ENCODE peak calls at places on chromosome 21, in six cellular contexts. Y is smooth muscle cell of the brain vasculature; U is stimulated activated CD4-positive, alpha-beta T cell treated with anti-CD3 and anti-CD28 coated beads, Interleukin-4, amount 100 ng/mL, for 4 hours; B is Ammon's horn; T is trophoblast cell; F is activated T-helper 1 cell treated with anti-CD3 and anti-CD28 coated beads, Interleukin-12 subunit alpha, Interleukin-12 subunit beta, Interleukin-2, Interleukin-4 antibody, amounts not matched to agents 30 ng/mL and 10 ng/mL and 1 ng/mL, durations not matched to agents 14 hours and 24 hours and 36 hours. N is an unnamed sample.
A peak's percentile ranks its signal among the peaks of the same experiment; 100 is the strongest.

GRCh38 chr21:34812510-34813265 is 143.9 kb downstream of the CLIC6 start:
- DNase-seq in T (peak; percentile 76), B (no peak), F (no peak), U (no peak), Y (peak; percentile 69), N (no peak)

GRCh38 chr21:39029086-39029772 is 154.0 kb downstream of the PSMG1 start:
- DNase-seq in F (no peak), B (no peak), U (no peak), Y (no peak), T (no peak), N (no peak)

GRCh38 chr21:26388731-26389231 is 184.3 kb downstream of the CYYR1 start:
- DNase-seq in U (no peak), T (peak; percentile 63), F (no peak), Y (no peak), B (no peak), N (no peak)

GRCh38 chr21:45326169-45326833 is 38.6 kb upstream of the POFUT2 start:
- DNase-seq in B (peak; percentile 87), T (no peak), Y (no peak), F (no peak), U (no peak), N (peak; percentile 46)

GRCh38 chr21:28016571-28016970 is 976.1 kb downstream of the LTN1 start:
- DNase-seq in T (no peak), B (no peak), Y (no peak), U (no peak), F (no peak), N (no peak)

GRCh38 chr21:43942201-43942600 is 69.9 kb upstream of the TRAPPC10 start:
- DNase-seq in F (no peak), T (no peak), B (no peak), Y (no peak), U (no peak), N (no peak)

GRCh38 chr21:46645840-46646239 is 10.4 kb downstream of the PRMT2 start:
- DNase-seq in B (no peak), U (no peak), F (no peak), T (no peak), Y (no peak), N (no peak)

GRCh38 chr21:41712730-41713129 is 54.1 kb downstream of the RIPK4 start:
- DNase-seq in F (no peak), B (no peak), Y (no peak), T (no peak), U (no peak), N (no peak)

GRCh38 chr21:38358098-38358497 is 101.3 kb downstream of the KCNJ15 start:
- DNase-seq in T (no peak), B (no peak), U (no peak), Y (no peak), F (no peak), N (no peak)

GRCh38 chr21:45846373-45847160 is 135.0 kb upstream of the COL6A1 start:
- DNase-seq in U (no peak), F (no peak), Y (no peak), B (peak; percentile 77), T (no peak), N (no peak)

GRCh38 chr21:45513741-45514310 is 28.4 kb downstream of the SLC19A1 start:
- DNase-seq in F (no peak), Y (no peak), B (no peak), U (no peak), T (no peak), N (no peak)

GRCh38 chr21:34910396-34910795 is 138.7 kb downstream of the RUNX1 start:
- DNase-seq in U (no peak), T (no peak), Y (no peak), F (no peak), B (peak; percentile 76), N (no peak)

GRCh38 chr21:14737278-14737677 is 191.2 kb upstream of the SAMSN1 start:
- DNase-seq in T (no peak), U (no peak), B (no peak), F (no peak), Y (no peak), N (no peak)

GRCh38 chr21:45295576-45296365 is 8.1 kb upstream of the POFUT2 start:
- DNase-seq in T (no peak), U (no peak), B (no peak), F (no peak), Y (no peak), N (no peak)

GRCh38 chr21:37868446-37868845 is 47.8 kb downstream of the KCNJ6 start:
- DNase-seq in T (no peak), B (no peak), Y (no peak), F (no peak), U (no peak), N (no peak)

GRCh38 chr21:18298228-18298627 is 53.6 kb downstream of the CHODL start:
- DNase-seq in T (no peak), U (no peak), B (no peak), Y (no peak), F (no peak), N (no peak)

GRCh38 chr21:36065497-36066036 is 4.3 kb upstream of the CBR1 start:
- DNase-seq in F (no peak), B (no peak), T (peak; percentile 42), Y (no peak), U (no peak), N (no peak)

GRCh38 chr21:32803651-32804050 is 32.1 kb upstream of the PAXBP1 start:
- DNase-seq in B (no peak), F (no peak), U (no peak), Y (no peak), T (no peak), N (no peak)

GRCh38 chr21:41213081-41213480 is 45.1 kb downstream of the BACE2 start:
- DNase-seq in F (no peak), Y (no peak), T (no peak), B (no peak), U (no peak), N (no peak)

GRCh38 chr21:34190576-34191301 is 117.4 kb downstream of the MRPS6 start:
- DNase-seq in T (no peak), B (no peak), F (no peak), U (no peak), Y (no peak), N (no peak)

GRCh38 chr21:27813750-27814149 is 846.9 kb upstream of the ADAMTS5 start:
- DNase-seq in T (no peak), Y (no peak), F (no peak), U (no peak), B (peak; percentile 93), N (peak; percentile 62)

GRCh38 chr21:27812279-27812678 is 845.4 kb upstream of the ADAMTS5 start:
- DNase-seq in U (no peak), B (no peak), F (no peak), Y (no peak), T (no peak), N (no peak)

GRCh38 chr21:34517491-34518245 is 5.7 kb upstream of the KCNE1 start:
- DNase-seq in T (peak; percentile 47), B (no peak), F (peak; percentile 7), U (no peak), Y (no peak), N (no peak)

GRCh38 chr21:18318156-18318555 is 73.5 kb downstream of the CHODL start:
- DNase-seq in B (no peak), U (no peak), F (no peak), T (no peak), Y (no peak), N (no peak)

GRCh38 chr21:42865361-42866160 is 13.8 kb downstream of the WDR4 start:
- DNase-seq in T (no peak), F (no peak), Y (no peak), B (peak; percentile 50), U (no peak), N (no peak)

GRCh38 chr21:37461494-37461893 is 94.9 kb downstream of the DYRK1A start:
- DNase-seq in B (no peak), U (no peak), F (no peak), T (no peak), Y (no peak), N (no peak)

GRCh38 chr21:45365608-45366241 is 39.2 kb upstream of the COL18A1 start:
- DNase-seq in T (no peak), B (no peak), Y (no peak), F (no peak), U (no peak), N (no peak)